ENCODE peak calls at places on chromosomes 12 and 14, in five cellular contexts. One of them, this sample, is unnamed.

GRCh38 chr12:48781750-48782456 is 7.0 kb downstream of the ADCY6 start:
- DNase-seq in effector memory CD4-positive, alpha-beta T cell: no peak
- DNase-seq in CD8-positive, alpha-beta memory T cell: no peak
- DNase-seq in stimulated activated CD4-positive, alpha-beta T cell treated with anti-CD3 and anti-CD28 coated beads, Interleukin-2, amount 100 ng/mL, for 48 hours: no peak
- DNase-seq in GM23248: no peak
- DNase-seq in this sample: no peak

GRCh38 chr12:98980508-98980907 is 335.4 kb downstream of the APAF1 start:
- DNase-seq in effector memory CD4-positive, alpha-beta T cell: no peak
- DNase-seq in CD8-positive, alpha-beta memory T cell: no peak
- DNase-seq in stimulated activated CD4-positive, alpha-beta T cell treated with anti-CD3 and anti-CD28 coated beads, Interleukin-2, amount 100 ng/mL, for 48 hours: no peak
- DNase-seq in GM23248: no peak
- DNase-seq in this sample: no peak

GRCh38 chr12:25615119-25615518 is 62.0 kb upstream of the LMNTD1 start:
- DNase-seq in effector memory CD4-positive, alpha-beta T cell: no peak
- DNase-seq in CD8-positive, alpha-beta memory T cell: no peak
- DNase-seq in stimulated activated CD4-positive, alpha-beta T cell treated with anti-CD3 and anti-CD28 coated beads, Interleukin-2, amount 100 ng/mL, for 48 hours: no peak
- DNase-seq in GM23248: peak; percentile 93
- DNase-seq in this sample: peak; percentile 77

GRCh38 chr14:90850487-90850886 is 34.3 kb upstream of the TTC7B start:
- DNase-seq in effector memory CD4-positive, alpha-beta T cell: no peak
- DNase-seq in CD8-positive, alpha-beta memory T cell: no peak
- DNase-seq in stimulated activated CD4-positive, alpha-beta T cell treated with anti-CD3 and anti-CD28 coated beads, Interleukin-2, amount 100 ng/mL, for 48 hours: no peak
- DNase-seq in GM23248: no peak
- DNase-seq in this sample: peak; percentile 44

GRCh38 chr12:32455607-32456063 is 56.3 kb downstream of the FGD4 start:
- DNase-seq in effector memory CD4-positive, alpha-beta T cell: no peak
- DNase-seq in CD8-positive, alpha-beta memory T cell: no peak
- DNase-seq in stimulated activated CD4-positive, alpha-beta T cell treated with anti-CD3 and anti-CD28 coated beads, Interleukin-2, amount 100 ng/mL, for 48 hours: peak; percentile 5
- DNase-seq in GM23248: peak; percentile 88
- DNase-seq in this sample: peak; percentile 58

GRCh38 chr12:17028348-17028747 is 422.4 kb upstream of the LMO3 start:
- DNase-seq in effector memory CD4-positive, alpha-beta T cell: no peak
- DNase-seq in CD8-positive, alpha-beta memory T cell: no peak
- DNase-seq in stimulated activated CD4-positive, alpha-beta T cell treated with anti-CD3 and anti-CD28 coated beads, Interleukin-2, amount 100 ng/mL, for 48 hours: no peak
- DNase-seq in GM23248: no peak
- DNase-seq in this sample: no peak

GRCh38 chr12:2402180-2402579 is 349.4 kb downstream of the CACNA1C start:
- DNase-seq in effector memory CD4-positive, alpha-beta T cell: no peak
- DNase-seq in CD8-positive, alpha-beta memory T cell: no peak
- DNase-seq in stimulated activated CD4-positive, alpha-beta T cell treated with anti-CD3 and anti-CD28 coated beads, Interleukin-2, amount 100 ng/mL, for 48 hours: no peak
- DNase-seq in GM23248: no peak
- DNase-seq in this sample: no peak

GRCh38 chr14:64294672-64295413 is 672 bp upstream of the ESR2 start:
- DNase-seq in effector memory CD4-positive, alpha-beta T cell: peak; percentile 46
- DNase-seq in CD8-positive, alpha-beta memory T cell: peak; percentile 85
- DNase-seq in stimulated activated CD4-positive, alpha-beta T cell treated with anti-CD3 and anti-CD28 coated beads, Interleukin-2, amount 100 ng/mL, for 48 hours: peak; percentile 85
- DNase-seq in GM23248: peak; percentile 63
- DNase-seq in this sample: peak; percentile 42

GRCh38 chr12:108793756-108794441 is 62.6 kb upstream of the CORO1C start:
- DNase-seq in effector memory CD4-positive, alpha-beta T cell: no peak
- DNase-seq in CD8-positive, alpha-beta memory T cell: no peak
- DNase-seq in stimulated activated CD4-positive, alpha-beta T cell treated with anti-CD3 and anti-CD28 coated beads, Interleukin-2, amount 100 ng/mL, for 48 hours: no peak
- DNase-seq in GM23248: peak; percentile 26
- DNase-seq in this sample: no peak

GRCh38 chr14:41785696-41786095 is 179.0 kb downstream of the LRFN5 start:
- DNase-seq in effector memory CD4-positive, alpha-beta T cell: no peak
- DNase-seq in CD8-positive, alpha-beta memory T cell: no peak
- DNase-seq in stimulated activated CD4-positive, alpha-beta T cell treated with anti-CD3 and anti-CD28 coated beads, Interleukin-2, amount 100 ng/mL, for 48 hours: no peak
- DNase-seq in GM23248: no peak
- DNase-seq in this sample: no peak